ENCODE peak calls at places on chromosome 16, in six cellular contexts. V, Q, U, X, J and M are unnamed samples.
A peak's percentile ranks its signal among the peaks of the same experiment; 100 is the strongest.

GRCh38 chr16:10383626-10384025 is 2.2 kb upstream of the ATF7IP2 start:
- DNase-seq in X (peak; percentile 53), V (no peak), U (no peak), J (no peak), Q (no peak), M (no peak)

GRCh38 chr16:58011652-58012051 is 10.4 kb downstream of the USB1 start:
- DNase-seq in J (no peak), V (peak; percentile 62), U (no peak), X (peak; percentile 81), Q (no peak), M (no peak)

GRCh38 chr16:354286-354881 is 1.9 kb upstream of the AXIN1 start:
- DNase-seq in V (no peak), J (no peak), X (no peak), U (no peak), Q (no peak), M (no peak)

GRCh38 chr16:4212934-4213296 is 29.0 kb downstream of the SRL start:
- DNase-seq in J (peak; percentile 89), V (peak; percentile 23), U (peak; percentile 76), X (peak; percentile 67), Q (peak; percentile 58), M (no peak)

GRCh38 chr16:11685844-11686618 is 17.8 kb downstream of the SNN start:
- DNase-seq in V (no peak), Q (no peak), X (peak; percentile 23), U (no peak), J (no peak), M (no peak)

GRCh38 chr16:4003576-4003975 is 112.7 kb downstream of the ADCY9 start:
- DNase-seq in V (no peak), J (no peak), Q (no peak), X (no peak), U (no peak), M (no peak)

GRCh38 chr16:22353188-22353919 is 21.1 kb downstream of the CDR2 start:
- DNase-seq in U (no peak), J (no peak), X (peak; percentile 97), Q (no peak), V (peak; percentile 84), M (peak; percentile 28)

GRCh38 chr16:4389051-4389955 is 17.7 kb downstream of the VASN start:
- DNase-seq in Q (no peak), J (no peak), V (no peak), X (no peak), U (no peak), M (no peak)

GRCh38 chr16:81624718-81625543 is 154.2 kb upstream of the PLCG2 start:
- DNase-seq in V (no peak), U (peak; percentile 88), X (no peak), Q (no peak), J (no peak), M (no peak)

GRCh38 chr16:20901441-20902112 is 1.0 kb downstream of the LYRM1 start:
- DNase-seq in U (peak; percentile 97), Q (peak; percentile 52), V (peak; percentile 57), X (peak; percentile 60), J (peak; percentile 45), M (peak; percentile 53)

GRCh38 chr16:87335306-87335967 is 18.2 kb upstream of the C16orf95 start:
- DNase-seq in Q (no peak), U (no peak), V (no peak), X (no peak), J (no peak), M (no peak)
- TF ChIP-seq CTCF in Q (no peak), U (no peak), V (no peak), X (no peak), J (no peak), M (no peak)

GRCh38 chr16:72530434-72530833 is 358.5 kb upstream of the PMFBP1 start:
- DNase-seq in U (peak; percentile 37), V (peak; percentile 72), J (no peak), X (peak; percentile 74), Q (no peak), M (no peak)
- TF ChIP-seq CTCF in U (no peak), V (peak; percentile 27), J (no peak), X (peak; percentile 10), Q (peak; percentile 6), M (no peak)

GRCh38 chr16:23858496-23859062 is 22.8 kb downstream of the PRKCB start:
- DNase-seq in X (no peak), U (no peak), V (no peak), J (no peak), Q (no peak), M (no peak)

GRCh38 chr16:23855010-23855409 is 19.2 kb downstream of the PRKCB start:
- DNase-seq in J (no peak), Q (no peak), X (no peak), U (no peak), V (no peak), M (no peak)

GRCh38 chr16:23857901-23858300 is 22.1 kb downstream of the PRKCB start:
- DNase-seq in V (no peak), Q (no peak), U (no peak), J (no peak), X (no peak), M (no peak)

GRCh38 chr16:23857256-23857891 is 21.6 kb downstream of the PRKCB start:
- DNase-seq in V (no peak), J (no peak), Q (no peak), X (no peak), U (no peak), M (no peak)

GRCh38 chr16:23856345-23856744 is 20.6 kb downstream of the PRKCB start:
- DNase-seq in Q (no peak), X (no peak), U (no peak), J (no peak), V (no peak), M (no peak)
- TF ChIP-seq CTCF in Q (no peak), X (no peak), U (no peak), J (no peak), V (no peak), M (no peak)

GRCh38 chr16:64412578-64413280 is 709.1 kb downstream of the CDH11 start:
- DNase-seq in V (peak; percentile 77), U (no peak), J (no peak), X (peak; percentile 81), Q (no peak), M (no peak)
- TF ChIP-seq CTCF in V (no peak), U (no peak), J (no peak), X (no peak), Q (no peak), M (no peak)

GRCh38 chr16:13630292-13630850 is 289.6 kb upstream of the ERCC4 start:
- DNase-seq in J (no peak), V (no peak), Q (no peak), U (no peak), X (no peak), M (no peak)
- TF ChIP-seq CTCF in J (no peak), V (no peak), Q (no peak), U (no peak), X (no peak), M (no peak)

GRCh38 chr16:83138976-83139690 is 512.4 kb downstream of the CDH13 start:
- DNase-seq in V (no peak), X (no peak), Q (no peak), J (no peak), U (no peak), M (no peak)
- TF ChIP-seq CTCF in V (no peak), X (no peak), Q (no peak), J (no peak), U (no peak), M (no peak)

GRCh38 chr16:46950009-46950408 is 23.5 kb downstream of the DNAJA2 start:
- DNase-seq in J (no peak), U (no peak), X (no peak), V (no peak), Q (no peak), M (no peak)

GRCh38 chr16:46948548-46949166 is 24.8 kb downstream of the DNAJA2 start:
- DNase-seq in U (no peak), X (no peak), J (no peak), V (no peak), Q (no peak), M (no peak)

GRCh38 chr16:46949216-46949892 is 24.1 kb downstream of the DNAJA2 start:
- DNase-seq in U (no peak), X (no peak), J (no peak), V (no peak), Q (no peak), M (no peak)

DNA sequence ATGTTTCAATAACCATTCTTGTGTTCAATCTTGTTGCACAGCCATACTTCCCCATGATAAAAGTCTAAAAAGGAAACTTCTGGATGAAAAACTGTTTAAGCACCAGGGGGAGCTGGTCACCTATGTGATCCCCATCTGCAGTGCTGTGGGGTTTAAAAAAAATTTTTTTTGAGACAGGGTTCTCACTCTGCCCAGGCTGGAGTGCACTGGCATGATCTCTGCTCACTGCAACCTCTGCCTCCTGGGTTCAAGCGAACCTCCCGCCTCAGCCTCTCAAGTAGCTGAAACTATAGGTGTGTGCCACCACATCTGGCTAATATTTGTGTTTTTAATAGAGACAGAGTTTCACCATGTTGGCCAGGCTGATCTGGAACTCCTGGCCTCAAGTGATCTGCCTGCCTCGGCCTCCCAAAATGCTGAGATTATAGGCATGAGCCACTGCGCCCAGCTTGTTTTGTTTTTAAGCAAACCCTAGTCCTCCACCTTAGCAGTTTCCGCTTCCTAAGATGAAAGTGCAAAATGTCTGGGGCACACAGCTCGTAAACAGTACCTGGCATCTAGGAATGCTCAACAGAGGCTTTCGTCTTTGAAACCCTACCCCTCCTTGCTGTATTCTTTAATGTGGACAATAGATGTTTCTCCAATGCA is 25.4 kb downstream of the DNAJA2 start:
- DNase-seq in X (peak; percentile 26), J (no peak), V (peak; percentile 48), Q (peak; percentile 38), U (peak; percentile 41), M (peak; percentile 64)
- TF ChIP-seq CTCF in X (peak; percentile 56), J (no peak), V (peak; percentile 55), Q (peak; percentile 79), U (peak; percentile 80), M (peak; percentile 37)

DNA sequence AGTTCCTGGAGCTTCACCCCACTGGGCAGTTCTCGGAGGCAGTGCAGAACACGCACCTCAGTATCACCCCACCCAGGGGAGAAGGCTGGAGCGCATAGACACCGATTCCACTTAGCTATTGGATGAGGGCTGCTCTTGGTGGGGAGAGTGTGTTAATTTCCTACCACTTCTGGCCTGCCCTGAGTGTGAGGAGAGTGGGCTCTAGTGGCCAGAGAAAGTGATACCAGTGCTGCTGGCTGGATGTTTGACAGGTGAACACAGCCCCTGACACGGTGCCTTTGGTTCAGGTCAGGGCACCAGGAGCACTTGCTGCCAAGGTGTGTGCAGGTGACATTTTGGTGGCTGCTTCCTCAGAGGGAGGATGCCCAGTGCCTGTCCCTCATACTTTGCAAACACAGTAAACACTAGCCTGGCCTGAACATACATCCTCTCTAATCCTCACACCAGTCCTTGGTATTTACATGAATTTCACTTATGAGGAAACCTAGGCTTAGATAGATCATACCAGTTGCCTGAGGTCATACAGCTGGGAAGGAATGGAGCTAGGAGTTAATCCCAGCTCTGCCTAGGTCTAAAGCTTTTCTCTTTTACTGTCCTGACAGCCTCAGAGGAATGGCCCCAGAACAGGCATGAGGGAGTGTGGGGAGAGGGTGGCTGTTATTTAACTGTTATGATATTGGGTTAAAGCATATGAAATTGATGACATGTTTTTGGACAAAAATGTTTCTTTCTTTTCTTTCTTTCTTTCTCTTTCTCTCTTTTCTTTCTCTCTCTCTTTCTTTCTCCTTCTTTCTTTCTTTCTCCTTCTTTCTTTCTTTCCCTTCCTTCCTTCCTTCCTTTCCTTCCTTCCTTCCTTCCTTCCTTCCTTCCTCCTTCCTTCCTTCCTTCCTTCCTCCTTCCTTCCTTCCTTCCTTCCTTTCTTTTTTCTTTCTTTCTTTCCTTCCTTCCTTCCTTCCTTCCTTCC is 21.0 kb upstream of the ITGAX start:
- DNase-seq in V (no peak), Q (peak; percentile 42), J (no peak), X (no peak), U (peak; percentile 60), M (peak; percentile 62)
- TF ChIP-seq CTCF in V (no peak), Q (peak; percentile 51), J (no peak), X (peak; percentile 12), U (peak; percentile 70), M (peak; percentile 65)